ENCODE peak calls at places on chromosomes 16 and 17, in five cellular contexts. Q is endothelial cell, F is choroid plexus epithelial cell, T is stomach, S is mucosa of descending colon. N is an unnamed sample.

GRCh38 chr17:78357687-78358537 is 2.0 kb downstream of the SOCS3 start:
- DNase-seq in T (no peak), F (peak), Q (no peak), S (no peak), N (no peak)

GRCh38 chr16:14007460-14007859 is 63.7 kb upstream of the MRTFB start:
- DNase-seq in F (peak), Q (no peak), S (no peak), T (no peak), N (no peak)

GRCh38 chr16:84061236-84061830 is 18.7 kb upstream of the SLC38A8 start:
- DNase-seq in Q (no peak), T (no peak), S (no peak), F (no peak), N (no peak)

GRCh38 chr17:48262982-48263586 is 155.5 kb downstream of the SNX11 start:
- DNase-seq in T (no peak), Q (no peak), F (peak), S (no peak), N (no peak)

GRCh38 chr16:13936596-13937081 is 16.7 kb downstream of the ERCC4 start:
- DNase-seq in S (no peak), F (peak), Q (no peak), T (no peak), N (no peak)

GRCh38 chr17:9768381-9768934 is 22.9 kb downstream of the DHRS7C start:
- DNase-seq in Q (no peak), F (peak), T (no peak), S (no peak), N (no peak)

GRCh38 chr17:68482576-68483001 is 25.3 kb upstream of the WIPI1 start:
- DNase-seq in F (no peak), T (no peak), S (no peak), Q (no peak), N (no peak)

GRCh38 chr17:38885728-38886642 is 16.1 kb downstream of the LASP1 start:
- DNase-seq in T (no peak), Q (no peak), S (no peak), F (peak), N (peak)

GRCh38 chr17:44794699-44795413 is 35.2 kb downstream of the GJC1 start:
- DNase-seq in S (no peak), Q (no peak), T (no peak), F (peak), N (peak)

GRCh38 chr17:7004398-7005253 is 7.8 kb upstream of the RNASEK start:
- DNase-seq in T (no peak), Q (peak), F (peak), S (peak), N (no peak)

GRCh38 chr16:3570420-3571062 is 6.7 kb downstream of the NLRC3 start:
- DNase-seq in T (no peak), S (no peak), F (no peak), Q (no peak), N (no peak)

GRCh38 chr17:19341211-19341631 is 21.3 kb downstream of the B9D1 start:
- DNase-seq in S (no peak), T (no peak), F (no peak), Q (no peak), N (no peak)

GRCh38 chr16:65679785-65680184 is 557.9 kb upstream of the CDH11 start:
- DNase-seq in F (no peak), T (no peak), S (no peak), Q (no peak), N (no peak)

GRCh38 chr17:19713462-19713861 is 2.9 kb downstream of the SLC47A2 start:
- DNase-seq in T (no peak), S (no peak), F (no peak), Q (no peak), N (no peak)

GRCh38 chr17:47694018-47694817 is at the start of gene TBKBP1:
- DNase-seq in F (peak), Q (peak), T (no peak), S (peak), N (peak)

GRCh38 chr16:57148481-57148880 is 37.4 kb downstream of the PSME3IP1 start:
- DNase-seq in S (no peak), F (no peak), T (no peak), Q (no peak), N (no peak)

GRCh38 chr16:58452640-58453039 is 47.3 kb upstream of the NDRG4 start:
- DNase-seq in Q (no peak), F (no peak), T (no peak), S (no peak), N (no peak)

GRCh38 chr17:45147102-45147580 is 1.1 kb upstream of the HEXIM1 start:
- DNase-seq in Q (no peak), S (peak), T (peak), F (no peak), N (no peak)

GRCh38 chr17:28357061-28357900 is at the start of gene POLDIP2:
- DNase-seq in S (peak), T (peak), F (peak), Q (peak), N (peak)
- TF ChIP-seq CTCF in S (no peak), T (peak), F (no peak), Q (no peak), N (no peak)

GRCh38 chr16:17227278-17227677 is 243.5 kb downstream of the XYLT1 start:
- DNase-seq in S (no peak), F (no peak), T (no peak), Q (no peak), N (no peak)
- TF ChIP-seq CTCF in S (no peak), F (no peak), T (no peak), Q (no peak), N (no peak)

GRCh38 chr16:72244853-72245252 is 72.9 kb upstream of the PMFBP1 start:
- DNase-seq in T (no peak), Q (no peak), F (peak), S (no peak), N (no peak)
- TF ChIP-seq CTCF in T (no peak), Q (no peak), F (peak), S (no peak), N (no peak)

DNA sequence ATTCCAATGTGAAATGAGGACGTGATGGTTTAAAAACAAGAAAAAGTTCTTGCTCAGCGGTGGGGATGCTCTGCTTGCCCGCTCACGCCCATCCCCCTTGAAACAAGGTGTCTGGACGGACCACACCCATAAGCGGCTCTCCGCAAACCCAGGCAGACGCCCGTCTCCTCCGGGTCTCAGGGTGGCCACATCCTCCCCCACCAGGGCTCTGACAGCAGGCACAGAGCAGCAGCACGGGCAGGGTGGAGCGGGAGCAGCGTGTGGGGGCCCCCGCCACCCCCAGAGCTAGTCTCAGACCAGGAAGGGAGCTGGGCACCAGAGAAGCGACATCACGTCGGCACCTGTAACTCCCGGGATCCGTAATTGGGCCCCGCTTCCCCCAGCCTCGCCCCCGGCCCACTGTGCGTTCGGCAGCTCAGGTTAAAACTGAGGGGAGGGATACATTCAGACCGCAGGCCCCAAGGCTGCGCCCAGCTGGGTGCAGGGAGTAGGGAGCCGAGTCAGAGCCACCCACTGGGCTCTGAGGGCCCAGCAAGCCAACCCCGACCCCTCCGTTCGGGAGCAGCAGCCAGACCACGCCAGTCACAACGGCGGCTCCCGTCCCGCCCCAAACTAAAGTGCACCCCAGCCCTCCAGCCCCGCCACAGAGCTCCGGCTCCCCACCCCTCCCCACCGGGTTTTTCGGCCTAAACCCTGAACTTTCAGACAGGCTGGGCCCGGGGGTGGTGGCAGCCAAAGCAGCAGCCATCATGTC is 22.0 kb downstream of the CLUH start:
- DNase-seq in Q (no peak), F (no peak), T (no peak), S (peak), N (no peak)
- TF ChIP-seq CTCF in Q (no peak), F (no peak), T (no peak), S (no peak), N (no peak)

DNA sequence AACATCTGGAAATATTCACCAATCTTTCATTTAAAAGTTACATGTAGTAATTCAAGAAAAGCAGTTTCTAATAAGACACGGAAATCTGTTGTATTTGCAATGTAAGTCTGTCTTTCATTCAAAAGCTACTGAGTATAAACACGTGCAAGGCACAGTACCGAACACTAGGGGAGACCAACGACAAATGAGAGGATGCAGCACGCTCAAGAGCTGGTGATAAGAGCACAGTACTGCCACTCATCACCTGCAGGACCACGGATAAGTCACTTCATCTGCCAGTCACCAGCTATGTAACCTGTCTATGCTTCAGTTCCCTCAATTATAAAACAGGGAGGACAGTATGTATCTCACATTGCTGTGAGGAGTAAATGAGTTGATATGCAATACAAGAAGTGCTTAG is 67.1 kb downstream of the CLEC18A start:
- DNase-seq in Q (no peak), S (no peak), T (no peak), F (peak), N (no peak)
- TF ChIP-seq CTCF in Q (peak), S (no peak), T (no peak), F (peak), N (peak)

N was measured in glutamatergic neuron.